ENCODE peak calls at places on chromosomes 16 and 17, in seven cellular contexts. One of them, this sample, is unnamed.

GRCh38 chr17:17398188-17398927 is 78.4 kb upstream of the MED9 start:
- DNase-seq in SK-N-SH: no peak
- DNase-seq in K562: no peak
- DNase-seq in GM12878: no peak
- DNase-seq in HCT116: no peak
- DNase-seq in HepG2: no peak
- DNase-seq in H1: no peak
- DNase-seq in this sample: no peak

GRCh38 chr17:79066963-79067362 is 7.7 kb upstream of the ENGASE start:
- DNase-seq in SK-N-SH: no peak
- DNase-seq in K562: no peak
- DNase-seq in GM12878: no peak
- DNase-seq in HCT116: no peak
- DNase-seq in HepG2: no peak
- DNase-seq in H1: no peak
- DNase-seq in this sample: no peak

GRCh38 chr17:74202879-74203432 is 522 bp upstream of the RPL38 start:
- DNase-seq in SK-N-SH: no peak
- DNase-seq in K562: no peak
- DNase-seq in GM12878: no peak
- DNase-seq in HCT116: no peak
- DNase-seq in HepG2: no peak
- DNase-seq in H1: no peak
- DNase-seq in this sample: peak

GRCh38 chr17:64262125-64262421 is 987 bp downstream of the TEX2 start:
- DNase-seq in SK-N-SH: no peak
- DNase-seq in K562: no peak
- DNase-seq in GM12878: no peak
- DNase-seq in HCT116: no peak
- DNase-seq in HepG2: peak
- DNase-seq in H1: no peak
- DNase-seq in this sample: no peak

GRCh38 chr16:83713597-83713996 is 94.2 kb upstream of the HSBP1 start:
- DNase-seq in SK-N-SH: peak
- DNase-seq in K562: peak
- DNase-seq in GM12878: no peak
- DNase-seq in HCT116: no peak
- DNase-seq in HepG2: no peak
- DNase-seq in H1: no peak
- DNase-seq in this sample: peak

GRCh38 chr17:51188321-51188853 is 22.2 kb downstream of the NME2 start:
- DNase-seq in SK-N-SH: no peak
- DNase-seq in K562: no peak
- DNase-seq in GM12878: no peak
- DNase-seq in HCT116: no peak
- DNase-seq in HepG2: no peak
- DNase-seq in H1: no peak
- DNase-seq in this sample: no peak

GRCh38 chr17:40564883-40565744 is at the start of gene CCR7:
- DNase-seq in SK-N-SH: no peak
- DNase-seq in K562: peak
- DNase-seq in GM12878: no peak
- DNase-seq in HCT116: no peak
- DNase-seq in HepG2: no peak
- DNase-seq in H1: no peak
- DNase-seq in this sample: no peak

GRCh38 chr16:75248142-75248535 is 3.3 kb downstream of the BCAR1 start:
- DNase-seq in SK-N-SH: no peak
- DNase-seq in K562: no peak
- DNase-seq in GM12878: no peak
- DNase-seq in HCT116: no peak
- DNase-seq in HepG2: no peak
- DNase-seq in H1: no peak
- DNase-seq in this sample: no peak

GRCh38 chr17:72812823-72813222 is 279.7 kb downstream of the SLC39A11 start:
- DNase-seq in SK-N-SH: no peak
- DNase-seq in K562: no peak
- DNase-seq in GM12878: no peak
- DNase-seq in HCT116: peak
- DNase-seq in HepG2: no peak
- DNase-seq in H1: no peak
- DNase-seq in this sample: no peak

GRCh38 chr16:84056933-84057332 is 14.3 kb upstream of the SLC38A8 start:
- DNase-seq in SK-N-SH: no peak
- DNase-seq in K562: no peak
- DNase-seq in GM12878: no peak
- DNase-seq in HCT116: no peak
- DNase-seq in HepG2: no peak
- DNase-seq in H1: no peak
- DNase-seq in this sample: no peak

GRCh38 chr17:28745777-28746473 is 2.1 kb downstream of the TRAF4 start:
- DNase-seq in SK-N-SH: no peak
- DNase-seq in K562: no peak
- DNase-seq in GM12878: no peak
- DNase-seq in HCT116: no peak
- DNase-seq in HepG2: no peak
- DNase-seq in H1: no peak
- DNase-seq in this sample: no peak

GRCh38 chr16:87931504-87931903 is 4.8 kb downstream of the CA5A start:
- DNase-seq in SK-N-SH: peak
- DNase-seq in K562: peak
- DNase-seq in GM12878: no peak
- DNase-seq in HCT116: no peak
- DNase-seq in HepG2: no peak
- DNase-seq in H1: no peak
- DNase-seq in this sample: no peak

GRCh38 chr16:88070989-88071625 is 119.9 kb downstream of the BANP start:
- DNase-seq in SK-N-SH: no peak
- DNase-seq in K562: no peak
- DNase-seq in GM12878: no peak
- DNase-seq in HCT116: no peak
- DNase-seq in HepG2: no peak
- DNase-seq in H1: no peak
- DNase-seq in this sample: no peak

GRCh38 chr16:83715217-83715920 is 92.4 kb upstream of the HSBP1 start:
- DNase-seq in SK-N-SH: no peak
- DNase-seq in K562: no peak
- DNase-seq in GM12878: no peak
- DNase-seq in HCT116: no peak
- DNase-seq in HepG2: no peak
- DNase-seq in H1: no peak
- DNase-seq in this sample: peak

GRCh38 chr17:76541739-76542450 is 2.1 kb downstream of the PRCD start:
- DNase-seq in SK-N-SH: no peak
- DNase-seq in K562: no peak
- DNase-seq in GM12878: no peak
- DNase-seq in HCT116: no peak
- DNase-seq in HepG2: no peak
- DNase-seq in H1: no peak
- DNase-seq in this sample: no peak

GRCh38 chr17:19410875-19411291 is at the start of gene RNF112:
- DNase-seq in SK-N-SH: peak
- DNase-seq in K562: no peak
- DNase-seq in GM12878: no peak
- DNase-seq in HCT116: no peak
- DNase-seq in HepG2: no peak
- DNase-seq in H1: no peak
- DNase-seq in this sample: no peak

GRCh38 chr17:42249681-42250446 is 26.3 kb downstream of the STAT5B start:
- DNase-seq in SK-N-SH: no peak
- DNase-seq in K562: no peak
- DNase-seq in GM12878: peak
- DNase-seq in HCT116: no peak
- DNase-seq in HepG2: no peak
- DNase-seq in H1: no peak
- DNase-seq in this sample: no peak

GRCh38 chr17:11296994-11297393 is 56.0 kb downstream of the SHISA6 start:
- DNase-seq in SK-N-SH: peak
- DNase-seq in K562: no peak
- DNase-seq in GM12878: no peak
- DNase-seq in HCT116: no peak
- DNase-seq in HepG2: peak
- DNase-seq in H1: no peak
- DNase-seq in this sample: peak

GRCh38 chr17:7374353-7374752 is 6.5 kb upstream of the TNK1 start:
- DNase-seq in SK-N-SH: no peak
- DNase-seq in K562: no peak
- DNase-seq in GM12878: no peak
- DNase-seq in HCT116: no peak
- DNase-seq in HepG2: no peak
- DNase-seq in H1: no peak
- DNase-seq in this sample: no peak

GRCh38 chr16:12157510-12158093 is 181.1 kb downstream of the SNX29 start:
- DNase-seq in SK-N-SH: no peak
- DNase-seq in K562: no peak
- DNase-seq in GM12878: no peak
- DNase-seq in HCT116: no peak
- DNase-seq in HepG2: peak
- DNase-seq in H1: no peak
- DNase-seq in this sample: no peak

GRCh38 chr16:75000481-75001081 is 1.8 kb downstream of the ZNRF1 start:
- DNase-seq in SK-N-SH: peak
- DNase-seq in K562: no peak
- DNase-seq in GM12878: no peak
- DNase-seq in HCT116: no peak
- DNase-seq in HepG2: no peak
- DNase-seq in H1: no peak
- DNase-seq in this sample: peak

GRCh38 chr17:79042421-79043190 is 18.6 kb downstream of the C1QTNF1 start:
- DNase-seq in SK-N-SH: peak
- DNase-seq in K562: peak
- DNase-seq in GM12878: no peak
- DNase-seq in HCT116: peak
- DNase-seq in HepG2: peak
- DNase-seq in H1: no peak
- DNase-seq in this sample: peak

GRCh38 chr17:67359960-67360817 is 6.2 kb downstream of the PSMD12 start:
- DNase-seq in SK-N-SH: peak
- DNase-seq in K562: peak
- DNase-seq in GM12878: no peak
- DNase-seq in HCT116: peak
- DNase-seq in HepG2: no peak
- DNase-seq in H1: no peak
- DNase-seq in this sample: peak

GRCh38 chr16:19912445-19913305 is 28.0 kb upstream of the GPRC5B start:
- DNase-seq in SK-N-SH: no peak
- DNase-seq in K562: no peak
- DNase-seq in GM12878: no peak
- DNase-seq in HCT116: peak
- DNase-seq in HepG2: no peak
- DNase-seq in H1: no peak
- DNase-seq in this sample: no peak

GRCh38 chr17:31596382-31597323 is 205.2 kb downstream of the RAB11FIP4 start:
- DNase-seq in SK-N-SH: no peak
- DNase-seq in K562: no peak
- DNase-seq in GM12878: peak
- DNase-seq in HCT116: peak
- DNase-seq in HepG2: peak
- DNase-seq in H1: peak
- DNase-seq in this sample: no peak

GRCh38 chr17:43790311-43790940 is 10.2 kb downstream of the CFAP97D1 start:
- DNase-seq in SK-N-SH: no peak
- DNase-seq in K562: no peak
- DNase-seq in GM12878: no peak
- DNase-seq in HCT116: no peak
- DNase-seq in HepG2: peak
- DNase-seq in H1: no peak
- DNase-seq in this sample: peak
- TF ChIP-seq JUND in SK-N-SH: no peak
- TF ChIP-seq JUND in K562: no peak
- TF ChIP-seq JUND in GM12878: no peak
- TF ChIP-seq JUND in HCT116: no peak
- TF ChIP-seq JUND in HepG2: no peak
- TF ChIP-seq JUND in H1: no peak
- TF ChIP-seq JUND in this sample: no peak

GRCh38 chr17:3639981-3640596 is 3.5 kb downstream of the CTNS start:
- DNase-seq in SK-N-SH: no peak
- DNase-seq in K562: peak
- DNase-seq in GM12878: no peak
- DNase-seq in HCT116: no peak
- DNase-seq in HepG2: no peak
- DNase-seq in H1: no peak
- DNase-seq in this sample: no peak
- TF ChIP-seq JUND in SK-N-SH: no peak
- TF ChIP-seq JUND in K562: peak
- TF ChIP-seq JUND in GM12878: no peak
- TF ChIP-seq JUND in HCT116: no peak
- TF ChIP-seq JUND in HepG2: no peak
- TF ChIP-seq JUND in H1: no peak
- TF ChIP-seq JUND in this sample: no peak

DNA sequence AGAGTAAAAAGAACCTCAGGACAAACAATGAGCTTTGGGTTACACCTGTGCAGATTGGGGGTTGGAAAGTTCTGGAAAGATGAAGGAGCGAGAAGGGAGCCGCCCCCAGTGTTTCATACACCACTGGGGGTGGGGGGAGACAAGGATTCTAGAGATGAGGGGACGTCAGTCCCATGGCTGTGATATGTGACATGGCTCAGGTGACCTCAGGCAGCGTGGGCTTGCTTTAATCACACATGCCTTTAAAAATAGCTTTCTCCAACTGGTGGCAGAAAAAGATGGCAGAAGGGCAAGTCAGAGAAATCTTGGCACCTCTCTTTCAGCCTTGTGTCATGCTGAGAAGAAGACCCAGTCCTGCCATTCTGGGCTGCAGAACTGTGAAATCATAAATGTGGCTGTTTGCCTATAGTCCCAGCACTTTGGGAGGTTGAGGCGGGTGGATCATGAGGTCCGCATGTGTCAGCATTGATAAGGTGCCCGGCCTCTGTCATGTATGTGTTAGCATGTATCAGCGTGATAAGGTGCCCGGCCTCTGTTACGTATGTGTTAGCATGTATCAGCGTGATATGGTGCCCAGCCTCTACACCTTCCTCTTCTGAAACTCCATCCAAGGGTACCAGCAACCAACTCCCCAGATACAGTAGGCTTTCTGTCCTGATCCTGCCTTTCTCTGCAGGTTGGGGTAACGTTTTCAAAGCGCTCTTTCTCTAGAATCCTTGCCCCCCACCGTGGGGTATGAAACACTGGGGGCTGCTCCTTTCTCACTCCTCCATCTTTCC is 25.0 kb downstream of the WIPI1 start:
- DNase-seq in SK-N-SH: no peak
- DNase-seq in K562: no peak
- DNase-seq in GM12878: no peak
- DNase-seq in HCT116: no peak
- DNase-seq in HepG2: no peak
- DNase-seq in H1: no peak
- DNase-seq in this sample: no peak
- TF ChIP-seq JUND in SK-N-SH: no peak
- TF ChIP-seq JUND in K562: no peak
- TF ChIP-seq JUND in GM12878: no peak
- TF ChIP-seq JUND in HCT116: no peak
- TF ChIP-seq JUND in HepG2: no peak
- TF ChIP-seq JUND in H1: no peak
- TF ChIP-seq JUND in this sample: no peak

DNA sequence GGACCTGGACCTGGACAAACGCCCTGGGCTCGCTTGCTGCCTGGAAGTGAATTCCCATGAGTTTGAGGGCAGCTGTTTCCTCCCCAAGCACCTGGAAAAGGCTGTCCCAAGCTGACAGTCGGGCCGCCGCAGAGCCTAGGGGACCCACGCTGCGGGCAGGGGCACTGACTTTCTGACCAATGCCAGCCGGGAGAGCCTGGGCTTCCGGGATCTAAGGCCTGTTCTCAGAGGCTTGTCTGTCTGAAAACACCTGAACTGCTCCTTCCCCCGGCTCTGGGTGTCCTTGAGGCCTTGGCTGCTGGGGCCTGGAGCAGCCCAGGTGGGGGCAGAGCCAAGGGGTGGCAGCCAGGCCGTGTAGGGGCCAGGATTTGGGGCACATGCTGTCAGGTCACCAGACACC is 72.6 kb downstream of the LMF1 start:
- DNase-seq in SK-N-SH: no peak
- DNase-seq in K562: no peak
- DNase-seq in GM12878: no peak
- DNase-seq in HCT116: no peak
- DNase-seq in HepG2: no peak
- DNase-seq in H1: no peak
- DNase-seq in this sample: no peak
- TF ChIP-seq JUND in SK-N-SH: no peak
- TF ChIP-seq JUND in K562: no peak
- TF ChIP-seq JUND in GM12878: no peak
- TF ChIP-seq JUND in HCT116: no peak
- TF ChIP-seq JUND in HepG2: no peak
- TF ChIP-seq JUND in H1: no peak
- TF ChIP-seq JUND in this sample: no peak

This sample was measured in T47D.